ENCODE peak calls at places on chromosomes 12 and 14, in five cellular contexts. T is body of pancreas, A is left lung, F is retinal pigment epithelial cell, V is endodermal cell. P is an unnamed sample.

GRCh38 chr12:41521872-41522379 is 333.8 kb downstream of the PDZRN4 start:
- DNase-seq in T (no peak), A (no peak), F (peak), V (no peak), P (no peak)

GRCh38 chr12:94289551-94290312 is 141.4 kb downstream of the PLXNC1 start:
- DNase-seq in T (no peak), A (no peak), F (no peak), V (no peak), P (no peak)

GRCh38 chr12:50246873-50247612 is 36.3 kb downstream of the LIMA1 start:
- DNase-seq in T (peak), A (peak), F (peak), V (no peak), P (no peak)

GRCh38 chr14:105531088-105531957 is 4.9 kb downstream of the TMEM121 start:
- DNase-seq in T (no peak), A (no peak), F (no peak), V (no peak), P (peak)

GRCh38 chr12:131226345-131227265 is 272.9 kb downstream of the ADGRD1 start:
- DNase-seq in T (no peak), A (peak), F (no peak), V (peak), P (peak)

GRCh38 chr14:63752449-63753169 is 24.7 kb upstream of the SGPP1 start:
- DNase-seq in T (peak), A (no peak), F (no peak), V (no peak), P (no peak)

GRCh38 chr12:47938093-47938492 is 25.3 kb upstream of the TMEM106C start:
- DNase-seq in T (no peak), A (no peak), F (no peak), V (peak), P (no peak)

GRCh38 chr12:52006726-52007157 is at the start of gene TAMALIN:
- DNase-seq in T (peak), A (peak), F (no peak), V (no peak), P (no peak)

GRCh38 chr12:75692883-75693282 is 181.5 kb upstream of the KRR1 start:
- DNase-seq in T (no peak), A (no peak), F (no peak), V (no peak), P (no peak)

GRCh38 chr14:59454131-59454530 is 11.0 kb downstream of the GPR135 start:
- DNase-seq in T (no peak), A (no peak), F (peak), V (no peak), P (no peak)

GRCh38 chr14:42140831-42141279 is 534.2 kb downstream of the LRFN5 start:
- DNase-seq in T (no peak), A (no peak), F (no peak), V (no peak), P (no peak)

GRCh38 chr12:101581190-101581589 is 13.6 kb upstream of the MYBPC1 start:
- DNase-seq in T (no peak), A (no peak), F (no peak), V (peak), P (no peak)

GRCh38 chr12:68673788-68674187 is 13.0 kb upstream of the NUP107 start:
- DNase-seq in T (no peak), A (no peak), F (no peak), V (no peak), P (no peak)

GRCh38 chr14:22386924-22387775 is 201.9 kb downstream of the DAD1 start:
- DNase-seq in T (peak), A (peak), F (no peak), V (peak), P (no peak)

GRCh38 chr12:132562489-132563045 is 47.8 kb downstream of the LRCOL1 start:
- DNase-seq in T (no peak), A (no peak), F (no peak), V (no peak), P (no peak)

GRCh38 chr12:66107451-66107915 is 23.1 kb downstream of the LLPH start:
- DNase-seq in T (peak), A (no peak), F (peak), V (peak), P (no peak)

GRCh38 chr12:49945394-49946080 is 5.0 kb upstream of the AQP2 start:
- DNase-seq in T (peak), A (peak), F (no peak), V (peak), P (no peak)

GRCh38 chr12:76085159-76085868 is 829 bp upstream of the NAP1L1 start:
- DNase-seq in T (no peak), A (no peak), F (no peak), V (no peak), P (no peak)

GRCh38 chr12:75848533-75848932 is 183.0 kb downstream of the PHLDA1 start:
- DNase-seq in T (no peak), A (no peak), F (no peak), V (no peak), P (no peak)

GRCh38 chr12:58557156-58557555 is 363.1 kb downstream of the LRIG3 start:
- DNase-seq in T (no peak), A (no peak), F (no peak), V (no peak), P (no peak)

GRCh38 chr12:69851976-69852375 is 26.9 kb downstream of the MYRFL start:
- DNase-seq in T (no peak), A (no peak), F (no peak), V (no peak), P (no peak)

GRCh38 chr12:114933428-114934160 is 249.6 kb upstream of the TBX3 start:
- DNase-seq in T (no peak), A (no peak), F (no peak), V (peak), P (no peak)

GRCh38 chr12:76738824-76739579 is 24.9 kb upstream of the ZDHHC17 start:
- DNase-seq in T (no peak), A (no peak), F (no peak), V (peak), P (no peak)

GRCh38 chr12:110585231-110585799 is 2.2 kb upstream of the PPTC7 start:
- DNase-seq in T (peak), A (peak), F (no peak), V (peak), P (no peak)

GRCh38 chr12:78864483-78865296 is at the start of gene SYT1:
- DNase-seq in T (peak), A (peak), F (peak), V (peak), P (peak)

GRCh38 chr14:32073537-32074189 is 3.4 kb upstream of the ARHGAP5 start:
- DNase-seq in T (peak), A (no peak), F (peak), V (peak), P (no peak)

GRCh38 chr12:132162508-132163031 is 18.3 kb downstream of the NOC4L start:
- DNase-seq in T (no peak), A (no peak), F (no peak), V (no peak), P (peak)

GRCh38 chr12:46357438-46358324 is 14.9 kb downstream of the SLC38A2 start:
- DNase-seq in T (no peak), A (no peak), F (no peak), V (peak), P (no peak)

GRCh38 chr12:92784356-92784755 is 81.6 kb downstream of the PLEKHG7 start:
- DNase-seq in T (no peak), A (no peak), F (no peak), V (no peak), P (no peak)

DNA sequence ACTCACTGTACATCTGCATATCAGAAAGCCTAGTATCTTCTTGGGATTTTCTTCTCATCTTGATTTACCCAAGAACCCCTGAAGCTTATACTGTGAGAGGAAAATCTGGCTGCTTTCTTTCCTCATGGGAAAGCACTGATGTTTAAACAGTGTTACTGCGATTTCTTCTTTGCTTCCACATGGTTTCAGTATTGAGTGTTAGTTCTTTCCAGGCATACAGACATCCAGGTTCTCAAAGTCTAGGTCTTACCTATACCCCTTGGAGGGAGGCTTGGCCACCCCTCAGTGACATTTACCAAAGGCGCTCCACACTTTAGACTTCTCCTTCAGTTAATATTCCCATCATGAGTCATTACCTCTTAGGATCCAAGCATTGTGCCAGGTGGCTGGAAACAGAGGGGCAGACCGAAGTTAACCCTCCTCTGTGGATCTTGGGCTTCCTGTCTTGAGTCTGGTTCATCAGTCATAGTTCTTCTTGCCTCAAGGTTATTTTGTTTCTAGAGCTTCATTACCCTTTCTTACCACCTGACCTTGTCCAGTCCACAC is 79.1 kb downstream of the TMEM117 start:
- DNase-seq in T (no peak), A (no peak), F (no peak), V (peak), P (no peak)
- TF ChIP-seq CTCF in T (no peak), A (no peak), F (peak), V (peak), P (peak)

DNA sequence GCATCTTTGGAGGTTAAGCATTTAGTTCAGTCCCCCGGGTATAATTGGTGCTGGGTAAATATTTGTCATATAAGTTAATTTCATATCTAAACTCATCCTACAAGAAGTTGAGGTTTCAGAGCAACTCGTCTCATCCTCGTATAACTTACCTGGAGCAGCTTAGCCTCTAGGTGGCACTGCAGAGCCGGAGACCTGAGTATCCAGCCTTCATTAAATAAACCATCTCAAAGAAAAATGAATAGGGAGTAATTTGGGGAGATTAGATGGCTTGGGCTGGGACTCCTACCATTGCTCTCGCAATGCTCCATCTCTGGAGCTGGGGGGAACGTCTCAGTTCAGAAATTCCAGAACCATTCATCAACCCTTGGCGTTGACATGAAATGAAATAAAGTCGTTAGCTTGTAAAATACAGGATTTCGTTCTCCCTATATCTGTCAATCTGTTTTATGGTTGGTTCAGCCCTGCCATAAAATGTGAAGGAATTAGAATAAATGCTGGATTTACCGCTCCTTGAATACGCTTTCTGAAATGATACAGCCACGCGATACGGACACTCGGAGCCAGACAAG is 122.9 kb upstream of the TMEM132D start:
- DNase-seq in T (peak), A (no peak), F (no peak), V (peak), P (no peak)
- TF ChIP-seq CTCF in T (peak), A (peak), F (peak), V (peak), P (peak)

GRCh38 chr14:47044841-47045240 is 393.3 kb upstream of the RPL10L start:
- DNase-seq in T (no peak), A (no peak), F (no peak), V (peak), P (no peak)
- TF ChIP-seq CTCF in T (no peak), A (no peak), F (peak), V (peak), P (peak)

GRCh38 chr12:112418596-112419268 is at the start of gene PTPN11:
- DNase-seq in T (peak), A (peak), F (no peak), V (peak), P (peak)
- TF ChIP-seq CTCF in T (peak), A (peak), F (peak), V (peak), P (peak)

DNA sequence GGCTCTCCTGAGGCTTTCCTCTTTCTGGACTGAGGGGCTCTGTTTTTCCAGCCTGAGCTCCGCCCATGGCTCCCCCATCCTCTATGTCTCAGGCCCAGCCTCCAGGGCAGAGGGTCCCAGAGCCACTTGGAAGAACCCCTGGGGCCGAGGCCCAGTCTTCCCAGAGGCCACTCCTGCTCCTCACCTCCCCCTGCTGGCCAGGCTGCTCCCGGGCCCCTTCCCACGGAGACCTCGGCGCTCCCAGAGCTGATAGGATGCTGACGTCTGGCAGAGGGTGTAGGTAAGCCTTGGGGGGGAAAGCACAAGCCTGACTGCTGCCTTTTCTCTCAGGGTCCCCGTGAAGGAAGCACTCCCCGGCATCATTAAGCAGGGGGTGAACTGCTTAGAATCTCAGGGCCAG is 51.4 kb downstream of the ERH start:
- DNase-seq in T (peak), A (no peak), F (no peak), V (peak), P (no peak)
- TF ChIP-seq CTCF in T (peak), A (no peak), F (peak), V (peak), P (peak)

GRCh38 chr12:126139355-126139754 is 1074.1 kb downstream of the AACS start:
- DNase-seq in T (no peak), A (no peak), F (no peak), V (no peak), P (no peak)
- TF ChIP-seq CTCF in T (no peak), A (no peak), F (peak), V (peak), P (peak)

DNA sequence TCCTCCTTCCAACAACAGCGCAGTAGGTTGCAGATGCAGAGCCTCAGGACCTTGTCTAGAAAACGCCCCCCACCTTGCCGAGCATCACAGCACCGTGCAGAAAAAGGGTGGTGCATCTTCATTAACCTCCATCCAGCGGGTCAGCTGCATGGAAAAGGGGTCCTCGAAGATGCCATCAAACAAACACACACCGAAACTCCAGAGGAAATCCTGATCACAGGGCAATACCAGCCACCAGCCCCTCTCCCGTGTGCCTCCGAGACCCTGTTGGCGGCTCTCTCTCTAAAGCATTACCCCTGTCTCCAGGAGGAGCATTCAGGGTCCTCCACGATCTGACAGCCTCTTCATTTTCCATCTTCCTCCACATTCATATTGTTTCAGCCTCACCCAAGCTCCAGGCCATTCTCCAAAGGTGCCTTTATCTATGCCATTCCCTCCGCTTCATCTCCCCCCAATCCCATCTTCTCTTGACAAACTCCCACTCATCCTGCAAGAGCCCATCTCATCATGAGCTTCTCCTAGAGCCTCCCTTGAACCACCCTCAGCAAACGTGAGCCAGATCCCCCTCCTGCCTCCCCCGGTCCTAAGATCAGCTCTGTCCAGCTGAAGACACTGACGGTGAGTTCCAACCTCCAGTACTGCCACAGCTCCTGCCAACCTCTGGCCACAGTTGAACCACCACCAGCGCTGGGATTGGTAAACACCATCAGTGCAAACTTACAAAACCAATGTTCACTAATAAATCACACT is 124.8 kb downstream of the BCL11B start:
- DNase-seq in T (no peak), A (no peak), F (no peak), V (peak), P (no peak)
- TF ChIP-seq CTCF in T (no peak), A (no peak), F (no peak), V (no peak), P (no peak)

DNA sequence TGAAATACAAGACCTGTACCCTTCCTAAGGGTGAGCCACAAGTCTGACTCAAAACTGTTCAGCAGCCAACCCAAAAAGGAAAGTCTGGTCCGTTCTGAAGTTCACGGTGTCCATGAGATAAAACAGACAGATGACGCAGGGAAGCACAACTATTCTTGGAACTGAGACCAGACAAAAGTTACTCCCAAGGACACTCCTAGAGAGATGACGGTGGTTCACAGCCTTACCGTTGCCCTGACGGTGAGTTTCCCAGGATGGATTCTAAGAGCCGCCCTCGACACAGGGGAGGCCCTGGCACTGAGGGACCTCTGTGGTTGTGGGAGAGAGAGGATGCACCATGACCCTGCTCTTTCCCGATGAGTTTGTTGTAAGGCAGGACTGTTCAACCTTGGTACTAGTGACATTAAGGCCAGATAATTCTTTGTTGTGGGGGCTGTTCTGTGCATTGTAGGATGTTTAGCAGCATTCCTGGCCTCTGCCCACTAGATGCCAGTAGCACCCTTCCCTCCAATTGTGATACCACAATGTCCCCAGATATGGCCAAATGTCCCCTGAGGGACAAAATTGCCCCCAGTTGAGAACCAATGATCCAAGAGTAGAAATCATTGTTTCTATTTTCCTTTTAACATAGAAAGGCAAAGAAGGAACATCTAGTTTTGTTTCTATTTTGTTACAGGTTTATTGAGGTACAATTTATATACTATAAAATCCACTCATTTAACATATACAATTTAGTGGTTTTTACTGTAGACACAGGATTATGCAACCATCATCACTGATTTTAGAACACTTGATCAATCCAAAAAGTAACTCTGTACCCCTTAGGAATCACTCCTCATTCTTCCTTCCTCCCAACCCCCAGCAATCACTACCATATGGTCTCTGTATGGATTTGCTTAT is 23.0 kb downstream of the OR10P1 start:
- DNase-seq in T (no peak), A (no peak), F (no peak), V (peak), P (no peak)
- TF ChIP-seq CTCF in T (peak), A (peak), F (peak), V (peak), P (peak)

GRCh38 chr14:54814076-54814475 is 88.5 kb downstream of the GCH1 start:
- DNase-seq in T (no peak), A (no peak), F (no peak), V (peak), P (no peak)
- TF ChIP-seq CTCF in T (no peak), A (no peak), F (peak), V (peak), P (peak)

P was measured in chondrocyte.